ENCODE peak calls at places on chromosomes 7 and 10, in five cellular contexts. One of them, this sample, is unnamed.

GRCh38 chr7:34296663-34297062 is 361.4 kb upstream of the NPSR1 start:
- DNase-seq in ovary: no peak
- DNase-seq in SK-N-SH: no peak
- DNase-seq in stomach: no peak
- DNase-seq in upper lobe of left lung: no peak
- DNase-seq in this sample: no peak

GRCh38 chr10:100737359-100738054 is 7.9 kb upstream of the PAX2 start:
- DNase-seq in stomach: no peak
- DNase-seq in SK-N-SH: peak; percentile 55
- DNase-seq in upper lobe of left lung: peak; percentile 65
- DNase-seq in ovary: no peak
- DNase-seq in this sample: no peak

GRCh38 chr7:129370812-129371211 is 63.4 kb upstream of the STRIP2 start:
- DNase-seq in SK-N-SH: no peak
- DNase-seq in upper lobe of left lung: no peak
- DNase-seq in stomach: no peak
- DNase-seq in ovary: no peak
- DNase-seq in this sample: no peak

GRCh38 chr10:753530-753929 is 64.1 kb upstream of the DIP2C start:
- DNase-seq in SK-N-SH: no peak
- DNase-seq in stomach: no peak
- DNase-seq in ovary: no peak
- DNase-seq in upper lobe of left lung: no peak
- DNase-seq in this sample: no peak

GRCh38 chr7:141537906-141538305 is 13.3 kb upstream of the AGK start:
- DNase-seq in stomach: no peak
- DNase-seq in ovary: no peak
- DNase-seq in upper lobe of left lung: no peak
- DNase-seq in SK-N-SH: no peak
- DNase-seq in this sample: no peak

GRCh38 chr7:137944168-137944567 is 57.7 kb downstream of the CREB3L2 start:
- DNase-seq in stomach: no peak
- DNase-seq in ovary: peak; percentile 49
- DNase-seq in upper lobe of left lung: no peak
- DNase-seq in SK-N-SH: no peak
- DNase-seq in this sample: no peak

GRCh38 chr10:17599089-17599488 is 18.1 kb downstream of the HACD1 start:
- DNase-seq in ovary: no peak
- DNase-seq in stomach: no peak
- DNase-seq in SK-N-SH: peak; percentile 13
- DNase-seq in upper lobe of left lung: no peak
- DNase-seq in this sample: no peak

GRCh38 chr10:74683621-74684114 is 142.7 kb upstream of the KAT6B start:
- DNase-seq in SK-N-SH: no peak
- DNase-seq in upper lobe of left lung: no peak
- DNase-seq in ovary: no peak
- DNase-seq in stomach: no peak
- DNase-seq in this sample: no peak

DNA sequence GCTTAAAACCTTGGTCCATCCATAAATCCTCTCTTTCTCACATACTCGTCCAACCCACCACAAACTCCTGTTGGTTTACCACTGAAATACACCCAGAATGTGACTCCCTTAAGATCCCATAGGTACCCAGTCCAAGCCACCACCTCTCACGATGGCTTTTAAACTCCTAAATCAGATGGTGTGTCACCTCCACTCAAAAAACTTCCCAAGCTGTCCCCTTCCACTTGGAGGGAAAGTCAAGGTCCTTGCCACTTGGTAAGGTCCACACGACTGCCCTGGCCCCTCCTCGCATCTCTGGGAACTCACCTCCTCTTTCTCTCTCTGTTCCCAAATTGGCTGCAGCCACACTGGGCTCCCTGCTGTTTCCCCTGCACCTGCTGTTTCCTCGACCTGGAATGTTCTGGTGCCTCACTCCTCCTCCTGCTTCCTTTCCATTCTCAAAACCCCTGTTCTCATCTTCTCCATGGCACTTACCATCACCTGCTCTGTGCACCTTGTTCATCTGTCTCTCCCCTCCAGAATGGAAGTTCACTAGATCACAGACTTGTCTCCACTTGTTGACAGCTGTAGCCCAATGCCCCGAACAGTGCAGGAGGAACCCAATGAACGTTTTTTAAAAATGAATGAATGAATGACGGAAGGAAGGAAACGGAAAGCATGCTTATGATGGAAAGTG is 23.0 kb downstream of the ZFAND2A start:
- DNase-seq in ovary: no peak
- DNase-seq in SK-N-SH: peak; percentile 49
- DNase-seq in stomach: no peak
- DNase-seq in upper lobe of left lung: no peak
- DNase-seq in this sample: peak; percentile 27
- H3K4me3 ChIP-seq in ovary: peak overlapping the region; percentile 60
- H3K4me3 ChIP-seq in SK-N-SH: peak overlapping the region; percentile 68
- H3K4me3 ChIP-seq in stomach: peak overlapping the region; percentile 79
- H3K4me3 ChIP-seq in upper lobe of left lung: no peak overlapping the region
- H3K4me3 ChIP-seq in this sample: peak overlapping the region; percentile 86

GRCh38 chr7:103649052-103649451 is 203.0 kb upstream of the SLC26A5 start:
- DNase-seq in ovary: no peak
- DNase-seq in SK-N-SH: no peak
- DNase-seq in upper lobe of left lung: no peak
- DNase-seq in stomach: no peak
- DNase-seq in this sample: no peak

GRCh38 chr7:103656221-103656620 is 210.2 kb upstream of the SLC26A5 start:
- DNase-seq in stomach: no peak
- DNase-seq in upper lobe of left lung: no peak
- DNase-seq in SK-N-SH: no peak
- DNase-seq in ovary: no peak
- DNase-seq in this sample: no peak

GRCh38 chr7:103651558-103651957 is 205.6 kb upstream of the SLC26A5 start:
- DNase-seq in SK-N-SH: no peak
- DNase-seq in upper lobe of left lung: no peak
- DNase-seq in ovary: no peak
- DNase-seq in stomach: no peak
- DNase-seq in this sample: no peak

GRCh38 chr7:103648135-103648534 is 202.1 kb upstream of the SLC26A5 start:
- DNase-seq in upper lobe of left lung: no peak
- DNase-seq in stomach: no peak
- DNase-seq in ovary: no peak
- DNase-seq in SK-N-SH: no peak
- DNase-seq in this sample: no peak

GRCh38 chr7:103651978-103652377 is 206.0 kb upstream of the SLC26A5 start:
- DNase-seq in ovary: no peak
- DNase-seq in SK-N-SH: no peak
- DNase-seq in upper lobe of left lung: no peak
- DNase-seq in stomach: no peak
- DNase-seq in this sample: no peak
- TF ChIP-seq EP300 in ovary: no peak
- TF ChIP-seq EP300 in SK-N-SH: no peak
- TF ChIP-seq EP300 in upper lobe of left lung: no peak
- TF ChIP-seq EP300 in stomach: no peak
- TF ChIP-seq EP300 in this sample: no peak

GRCh38 chr10:132330486-132330833 is 1.5 kb upstream of the LRRC27 start:
- DNase-seq in upper lobe of left lung: no peak
- DNase-seq in ovary: no peak
- DNase-seq in SK-N-SH: no peak
- DNase-seq in stomach: no peak
- DNase-seq in this sample: peak; percentile 37
- H3K4me3 ChIP-seq in upper lobe of left lung: no peak overlapping the region
- H3K4me3 ChIP-seq in ovary: no peak overlapping the region
- H3K4me3 ChIP-seq in SK-N-SH: peak overlapping the region; percentile 91
- H3K4me3 ChIP-seq in stomach: peak overlapping the region; percentile 97
- H3K4me3 ChIP-seq in this sample: no peak overlapping the region

GRCh38 chr10:86757110-86757790 is 831 bp downstream of the BMPR1A start:
- DNase-seq in ovary: peak; percentile 77
- DNase-seq in SK-N-SH: no peak
- DNase-seq in stomach: peak; percentile 31
- DNase-seq in upper lobe of left lung: no peak
- DNase-seq in this sample: peak; percentile 82

GRCh38 chr10:86755740-86756510 is 494 bp upstream of the BMPR1A start:
- DNase-seq in ovary: peak; percentile 96
- DNase-seq in upper lobe of left lung: peak; percentile 99
- DNase-seq in SK-N-SH: peak; percentile 99
- DNase-seq in stomach: peak; percentile 90
- DNase-seq in this sample: peak; percentile 95

GRCh38 chr10:86758231-86759072 is 2.0 kb downstream of the BMPR1A start:
- DNase-seq in upper lobe of left lung: no peak
- DNase-seq in SK-N-SH: no peak
- DNase-seq in stomach: no peak
- DNase-seq in ovary: no peak
- DNase-seq in this sample: no peak

GRCh38 chr10:86755454-86755739 is 1.0 kb upstream of the BMPR1A start:
- DNase-seq in upper lobe of left lung: no peak
- DNase-seq in ovary: no peak
- DNase-seq in SK-N-SH: no peak
- DNase-seq in stomach: no peak
- DNase-seq in this sample: no peak

GRCh38 chr10:86756511-86757109 is at the start of gene BMPR1A:
- DNase-seq in stomach: peak; percentile 91
- DNase-seq in ovary: no peak
- DNase-seq in upper lobe of left lung: no peak
- DNase-seq in SK-N-SH: peak; percentile 82
- DNase-seq in this sample: no peak
- TF ChIP-seq EP300 in stomach: no peak
- TF ChIP-seq EP300 in ovary: no peak
- TF ChIP-seq EP300 in upper lobe of left lung: no peak
- TF ChIP-seq EP300 in SK-N-SH: no peak
- TF ChIP-seq EP300 in this sample: no peak

GRCh38 chr7:19113001-19113349 is 4.5 kb downstream of the TWIST1 start:
- DNase-seq in ovary: no peak
- DNase-seq in upper lobe of left lung: no peak
- DNase-seq in SK-N-SH: no peak
- DNase-seq in stomach: no peak
- DNase-seq in this sample: no peak
- H3K4me3 ChIP-seq in ovary: no peak overlapping the region
- H3K4me3 ChIP-seq in upper lobe of left lung: no peak overlapping the region
- H3K4me3 ChIP-seq in SK-N-SH: peak overlapping the region; percentile 100
- H3K4me3 ChIP-seq in stomach: no peak overlapping the region
- H3K4me3 ChIP-seq in this sample: no peak overlapping the region

GRCh38 chr7:32677593-32677992 is 182.3 kb downstream of the AVL9 start:
- DNase-seq in SK-N-SH: no peak
- DNase-seq in upper lobe of left lung: no peak
- DNase-seq in stomach: no peak
- DNase-seq in ovary: no peak
- DNase-seq in this sample: no peak

GRCh38 chr7:32679192-32679591 is 183.9 kb downstream of the AVL9 start:
- DNase-seq in ovary: no peak
- DNase-seq in stomach: no peak
- DNase-seq in SK-N-SH: no peak
- DNase-seq in upper lobe of left lung: no peak
- DNase-seq in this sample: no peak

GRCh38 chr7:32676249-32676941 is 181.1 kb downstream of the AVL9 start:
- DNase-seq in ovary: no peak
- DNase-seq in upper lobe of left lung: no peak
- DNase-seq in SK-N-SH: no peak
- DNase-seq in stomach: no peak
- DNase-seq in this sample: no peak

GRCh38 chr7:32681174-32681518 is 185.9 kb downstream of the AVL9 start:
- DNase-seq in ovary: no peak
- DNase-seq in stomach: no peak
- DNase-seq in upper lobe of left lung: no peak
- DNase-seq in SK-N-SH: no peak
- DNase-seq in this sample: no peak

GRCh38 chr7:32680259-32681173 is 185.2 kb downstream of the AVL9 start:
- DNase-seq in SK-N-SH: no peak
- DNase-seq in ovary: no peak
- DNase-seq in stomach: peak; percentile 44
- DNase-seq in upper lobe of left lung: no peak
- DNase-seq in this sample: no peak
- TF ChIP-seq EP300 in SK-N-SH: no peak
- TF ChIP-seq EP300 in ovary: no peak
- TF ChIP-seq EP300 in stomach: no peak
- TF ChIP-seq EP300 in upper lobe of left lung: no peak
- TF ChIP-seq EP300 in this sample: no peak